ENCODE peak calls at places on chromosomes 12 and 14, in nine cellular contexts. Q is upper lobe of right lung; H is ovary; R is AG10803; I is heart left ventricle; K is tibial artery; N is GM23338; X is CD4-positive, CD25-positive, alpha-beta regulatory T cell; V is lower leg skin. D is an unnamed sample.

GRCh38 chr12:52508211-52508610 is 12.0 kb downstream of the KRT5 start:
- DNase-seq in I (no peak), H (no peak), K (no peak), R (no peak), X (no peak), V (peak; percentile 13), Q (no peak), N (no peak), D (no peak)

GRCh38 chr12:16607895-16608294 is 1.9 kb upstream of the LMO3 start:
- DNase-seq in N (no peak), H (no peak), R (no peak), X (no peak), I (no peak), K (no peak), V (no peak), Q (no peak), D (no peak)

GRCh38 chr12:89525824-89526770 is at the start of gene POC1B:
- DNase-seq in V (peak; percentile 73), Q (peak; percentile 91), X (peak; percentile 44), H (peak; percentile 65), I (peak; percentile 91), K (peak; percentile 73), N (peak; percentile 84), R (peak; percentile 75), D (peak; percentile 52)

GRCh38 chr12:87238466-87238865 is 790.7 kb downstream of the C12orf50 start:
- DNase-seq in K (no peak), N (no peak), I (no peak), X (no peak), R (no peak), H (no peak), V (no peak), Q (no peak), D (no peak)

GRCh38 chr12:106249411-106250135 is 1.8 kb upstream of the CKAP4 start:
- DNase-seq in Q (no peak), K (no peak), R (no peak), X (no peak), N (no peak), V (no peak), H (no peak), I (no peak), D (no peak)

GRCh38 chr12:101838628-101839323 is 8.0 kb upstream of the GNPTAB start:
- DNase-seq in N (no peak), X (no peak), R (no peak), Q (no peak), K (no peak), H (no peak), V (no peak), I (no peak), D (no peak)

GRCh38 chr14:21868442-21869046 is 194.9 kb upstream of the OR4E1 start:
- DNase-seq in X (peak; percentile 63), H (no peak), V (no peak), K (peak; percentile 22), R (peak; percentile 8), Q (no peak), N (peak; percentile 88), I (no peak), D (peak; percentile 5)

GRCh38 chr12:50589650-50590435 is 85.1 kb downstream of the DIP2B start:
- DNase-seq in R (peak; percentile 80), Q (no peak), I (no peak), H (no peak), X (no peak), V (no peak), N (no peak), K (no peak), D (peak; percentile 56)

GRCh38 chr14:70188292-70188607 is 501 bp downstream of the SLC8A3 start:
- DNase-seq in X (no peak), H (no peak), K (no peak), Q (no peak), R (no peak), I (no peak), N (peak; percentile 39), V (no peak), D (no peak)

GRCh38 chr14:100375273-100375962 is 52.3 kb downstream of the SLC25A47 start:
- DNase-seq in V (peak; percentile 61), N (peak; percentile 66), R (peak; percentile 99), X (no peak), H (no peak), Q (peak; percentile 91), K (peak; percentile 78), I (peak; percentile 80), D (no peak)

GRCh38 chr12:6426882-6427671 is 17.7 kb upstream of the CD27 start:
- DNase-seq in H (no peak), I (no peak), V (no peak), R (no peak), Q (no peak), K (no peak), N (no peak), X (peak; percentile 65), D (no peak)

GRCh38 chr12:2652401-2653081 is 142.2 kb upstream of the FKBP4 start:
- DNase-seq in V (no peak), I (no peak), H (no peak), N (peak; percentile 72), Q (peak; percentile 25), X (no peak), R (no peak), K (peak; percentile 13), D (no peak)

GRCh38 chr12:93740721-93741120 is 63.5 kb downstream of the CRADD start:
- DNase-seq in N (peak; percentile 11), I (no peak), K (no peak), Q (no peak), R (peak; percentile 47), H (no peak), V (no peak), X (no peak), D (no peak)
- H3K4me3 ChIP-seq in N (peak overlapping the region; percentile 59), I (peak overlapping the region; percentile 67), K (peak overlapping the region; percentile 63), Q (peak overlapping the region; percentile 62), R (peak overlapping the region; percentile 73), H (peak overlapping the region; percentile 49), V (no peak overlapping the region), X (peak overlapping the region; percentile 89), D (no peak overlapping the region)

DNA sequence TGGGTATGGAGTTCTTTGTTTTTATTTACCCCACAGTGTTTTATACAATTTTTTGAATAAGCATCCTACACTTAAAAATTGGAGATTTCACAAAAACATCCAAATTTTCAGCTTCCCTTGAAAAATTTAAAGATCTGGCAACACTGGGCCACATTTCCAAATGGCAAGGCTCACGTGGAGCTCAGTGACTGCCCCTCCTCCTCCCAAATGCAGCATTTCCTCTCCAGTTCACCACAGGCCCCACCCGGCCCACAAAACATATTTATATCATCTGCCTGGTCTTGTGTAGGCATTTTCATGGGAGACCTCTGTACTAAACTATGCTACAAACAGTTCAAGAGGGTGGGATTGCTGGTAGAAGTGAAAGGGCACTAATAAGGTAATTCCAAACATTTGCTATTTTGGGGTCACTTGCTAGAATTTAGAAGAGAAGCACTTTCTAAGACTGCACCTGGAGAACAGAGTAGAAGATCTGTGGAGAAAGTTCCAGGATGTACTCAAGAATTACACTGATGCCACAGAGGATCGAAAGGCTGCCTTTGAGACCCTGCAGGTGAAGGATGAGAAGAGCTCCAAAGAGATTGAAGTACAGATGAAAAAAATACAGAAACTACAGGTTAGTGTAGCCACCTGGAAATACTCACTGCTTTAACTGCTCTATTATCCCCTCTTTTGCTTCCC is 7.3 kb downstream of the FKBP11 start:
- DNase-seq in H (no peak), K (no peak), Q (no peak), I (no peak), R (peak; percentile 31), X (no peak), N (no peak), V (no peak), D (no peak)
- H3K4me3 ChIP-seq in H (no peak overlapping the region), K (no peak overlapping the region), Q (peak overlapping the region; percentile 13), I (no peak overlapping the region), R (no peak overlapping the region), X (peak overlapping the region; percentile 97), N (no peak overlapping the region), V (no peak overlapping the region), D (no peak overlapping the region)

GRCh38 chr14:30698463-30698862 is 76.3 kb downstream of the SCFD1 start:
- DNase-seq in X (no peak), V (no peak), H (no peak), I (no peak), K (no peak), Q (no peak), N (no peak), R (no peak), D (no peak)
- H3K4me3 ChIP-seq in X (no peak overlapping the region), V (no peak overlapping the region), H (no peak overlapping the region), I (no peak overlapping the region), K (no peak overlapping the region), Q (no peak overlapping the region), N (no peak overlapping the region), R (no peak overlapping the region), D (no peak overlapping the region)

GRCh38 chr14:73825551-73826188 is 26.0 kb upstream of the PTGR2 start:
- DNase-seq in V (peak; percentile 88), R (peak; percentile 81), K (peak; percentile 95), H (peak; percentile 93), Q (peak; percentile 93), X (peak; percentile 61), I (peak; percentile 95), N (peak; percentile 90), D (peak; percentile 61)

GRCh38 chr14:73823339-73823885 is 28.2 kb upstream of the PTGR2 start:
- DNase-seq in I (no peak), H (no peak), N (no peak), Q (no peak), K (no peak), V (no peak), R (no peak), X (no peak), D (no peak)

GRCh38 chr14:73824116-73824515 is 27.5 kb upstream of the PTGR2 start:
- DNase-seq in X (no peak), K (no peak), N (no peak), Q (no peak), I (no peak), H (no peak), R (no peak), V (no peak), D (no peak)

GRCh38 chr14:73820631-73821030 is 31.0 kb upstream of the PTGR2 start:
- DNase-seq in Q (no peak), N (no peak), V (no peak), I (no peak), H (no peak), K (no peak), X (no peak), R (no peak), D (no peak)

GRCh38 chr14:73824536-73824935 is 27.1 kb upstream of the PTGR2 start:
- DNase-seq in I (no peak), V (no peak), R (no peak), H (no peak), Q (no peak), N (no peak), X (no peak), K (no peak), D (no peak)
- H3K4me3 ChIP-seq in I (no peak overlapping the region), V (no peak overlapping the region), R (no peak overlapping the region), H (no peak overlapping the region), Q (no peak overlapping the region), N (no peak overlapping the region), X (no peak overlapping the region), K (no peak overlapping the region), D (no peak overlapping the region)

DNA sequence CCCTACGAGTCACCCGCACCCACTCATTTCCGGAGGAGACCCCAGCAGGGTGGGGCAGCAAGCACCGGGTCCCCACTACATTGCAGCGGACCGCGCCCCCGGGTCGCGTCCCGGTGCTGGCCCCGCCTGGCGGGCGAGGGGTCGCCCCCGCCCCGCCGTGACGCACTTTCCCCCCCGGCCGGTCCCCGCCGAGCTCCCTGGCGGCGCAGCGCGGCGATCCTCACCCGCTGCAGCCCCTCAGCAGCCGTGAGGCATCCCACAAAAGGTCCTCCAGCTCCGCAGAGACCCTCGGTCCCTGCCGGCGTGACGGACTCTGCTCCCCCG is 106.0 kb downstream of the PRICKLE1 start:
- DNase-seq in V (no peak), H (peak; percentile 61), X (no peak), N (no peak), I (peak; percentile 68), K (no peak), R (no peak), Q (no peak), D (no peak)
- H3K4me3 ChIP-seq in V (peak overlapping the region; percentile 53), H (peak overlapping the region; percentile 83), X (no peak overlapping the region), N (peak overlapping the region; percentile 65), I (peak overlapping the region; percentile 70), K (peak overlapping the region; percentile 65), R (peak overlapping the region; percentile 67), Q (peak overlapping the region; percentile 80), D (peak overlapping the region; percentile 52)

D was measured in HFF-Myc.